ENCODE peak calls at places on chromosomes 13 and 19, in eight cellular contexts. U is IMR-90, P is HepG2, G is body of pancreas, I is uterus, D is A549, V is suprapubic skin, Q is spleen. L is an unnamed sample.

GRCh38 chr13:85194482-85194881 is 604.7 kb downstream of the SLITRK6 start:
- DNase-seq in U (no peak), P (no peak), G (no peak), I (no peak), D (no peak), V (no peak), Q (no peak), L (no peak)

GRCh38 chr19:1068111-1069001 is 1.4 kb downstream of the ARHGAP45 start:
- DNase-seq in U (no peak), P (no peak), G (peak; percentile 53), I (no peak), D (no peak), V (no peak), Q (peak; percentile 97), L (no peak)

GRCh38 chr13:113859311-113860050 is 4.4 kb downstream of the GAS6 start:
- DNase-seq in U (no peak), P (no peak), G (peak; percentile 0), I (peak; percentile 14), D (no peak), V (no peak), Q (no peak), L (no peak)

GRCh38 chr13:50914301-50914700 is 4.7 kb downstream of the RNASEH2B start:
- DNase-seq in U (no peak), P (no peak), G (no peak), I (no peak), D (no peak), V (no peak), Q (no peak), L (no peak)

GRCh38 chr19:3357731-3358391 is 8.5 kb upstream of the NFIC start:
- DNase-seq in U (no peak), P (no peak), G (no peak), I (no peak), D (no peak), V (no peak), Q (peak; percentile 70), L (no peak)

GRCh38 chr13:30159446-30159839 is 147.9 kb downstream of the KATNAL1 start:
- DNase-seq in U (peak; percentile 94), P (no peak), G (no peak), I (no peak), D (no peak), V (no peak), Q (no peak), L (no peak)

GRCh38 chr13:103539265-103539664 is 473.0 kb upstream of the SLC10A2 start:
- DNase-seq in U (no peak), P (no peak), G (no peak), I (no peak), D (no peak), V (no peak), Q (no peak), L (no peak)

GRCh38 chr13:30125422-30126073 is 181.8 kb downstream of the KATNAL1 start:
- DNase-seq in U (peak; percentile 94), P (peak; percentile 43), G (peak; percentile 51), I (peak; percentile 74), D (peak; percentile 31), V (no peak), Q (no peak), L (no peak)

GRCh38 chr13:26921918-26922317 is 161.3 kb upstream of the GPR12 start:
- DNase-seq in U (no peak), P (no peak), G (no peak), I (no peak), D (no peak), V (no peak), Q (no peak), L (no peak)

GRCh38 chr13:97273341-97273831 is 51.3 kb downstream of the MBNL2 start:
- DNase-seq in U (no peak), P (no peak), G (no peak), I (no peak), D (no peak), V (no peak), Q (no peak), L (no peak)

GRCh38 chr13:73849292-73849691 is 284.9 kb downstream of the KLF12 start:
- DNase-seq in U (peak; percentile 52), P (peak; percentile 17), G (peak; percentile 6), I (no peak), D (peak; percentile 1), V (no peak), Q (no peak), L (no peak)

GRCh38 chr19:38869160-38869835 is 8.8 kb downstream of the RINL start:
- DNase-seq in U (no peak), P (no peak), G (peak; percentile 49), I (no peak), D (no peak), V (no peak), Q (peak; percentile 92), L (no peak)

GRCh38 chr13:33026489-33027152 is 10.4 kb downstream of the KL start:
- DNase-seq in U (no peak), P (no peak), G (no peak), I (no peak), D (no peak), V (no peak), Q (no peak), L (no peak)

DNA sequence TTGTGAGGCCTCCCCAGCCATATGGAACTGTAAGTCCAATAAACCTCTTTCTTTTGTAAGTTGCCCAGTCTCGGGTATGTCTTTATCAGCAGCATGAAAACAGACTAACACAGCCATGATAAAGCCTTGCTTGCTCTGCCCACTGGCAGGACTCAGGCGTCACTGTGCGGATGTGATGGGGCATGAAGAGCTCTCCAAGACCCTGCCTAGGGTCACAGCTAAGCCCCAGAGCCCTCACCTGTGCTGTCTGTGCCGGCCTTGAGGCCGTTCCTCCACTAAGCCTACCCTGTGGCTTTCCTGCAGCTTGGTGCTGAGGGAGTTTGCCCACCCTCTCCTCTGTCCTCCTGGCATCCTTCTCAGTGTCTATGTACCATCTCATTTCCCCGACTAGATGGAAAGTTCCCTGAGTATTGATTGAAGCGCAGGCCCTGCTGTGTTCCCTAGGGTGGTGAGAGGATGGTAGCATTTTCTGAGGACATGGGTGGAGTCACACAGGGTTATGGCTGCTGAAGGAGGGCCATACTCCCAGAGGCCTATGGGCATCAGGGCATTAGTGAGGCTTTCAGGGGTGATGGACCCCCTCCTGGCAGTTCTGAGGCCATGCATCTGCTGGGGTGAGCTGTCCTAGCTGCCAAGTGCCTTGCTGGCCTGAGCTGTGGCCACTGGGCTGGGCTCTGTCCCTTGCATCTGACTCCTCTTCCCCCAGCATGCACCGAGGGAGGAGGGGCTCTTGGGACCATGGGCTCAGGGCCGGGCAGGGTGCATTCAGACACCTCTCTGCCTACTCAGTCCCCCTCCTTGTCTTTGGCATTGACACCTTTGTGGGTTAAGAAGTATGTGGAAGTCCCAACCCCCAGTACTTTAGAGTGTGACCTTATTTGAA is 75.3 kb downstream of the TEX29 start:
- DNase-seq in U (no peak), P (no peak), G (no peak), I (no peak), D (no peak), V (peak; percentile 40), Q (peak; percentile 43), L (no peak)
- H3K4me3 ChIP-seq in U (no peak overlapping the region), P (no peak overlapping the region), G (no peak overlapping the region), I (no peak overlapping the region), D (no peak overlapping the region), V (no peak overlapping the region), Q (no peak overlapping the region), L (no peak overlapping the region)

GRCh38 chr19:5949792-5950305 is 28.1 kb downstream of the RANBP3 start:
- DNase-seq in U (no peak), P (no peak), G (no peak), I (no peak), D (no peak), V (no peak), Q (no peak), L (no peak)
- H3K4me1 ChIP-seq in U (peaks cover 52% of the 10 kb centered on the region), P (peaks cover 36% of the 10 kb centered on the region), G (peaks cover 42% of the 10 kb centered on the region), I (peaks cover 10% of the 10 kb centered on the region), D (peaks cover 18% of the 10 kb centered on the region), V (peaks cover 63% of the 10 kb centered on the region), Q (peaks cover 60% of the 10 kb centered on the region), L (no peaks in the 10 kb centered on the region)

GRCh38 chr19:35740108-35740422 is 2.2 kb downstream of the IGFLR1 start:
- DNase-seq in U (no peak), P (no peak), G (no peak), I (no peak), D (no peak), V (no peak), Q (no peak), L (no peak)

GRCh38 chr19:35742121-35742724 is at the start of gene IGFLR1:
- DNase-seq in U (no peak), P (no peak), G (peak; percentile 62), I (no peak), D (no peak), V (no peak), Q (peak; percentile 91), L (no peak)

GRCh38 chr19:35739275-35740107 is 2.8 kb downstream of the IGFLR1 start:
- DNase-seq in U (no peak), P (no peak), G (no peak), I (no peak), D (no peak), V (no peak), Q (peak; percentile 86), L (no peak)

GRCh38 chr19:35741216-35741541 is 1.1 kb downstream of the IGFLR1 start:
- DNase-seq in U (no peak), P (no peak), G (no peak), I (no peak), D (no peak), V (no peak), Q (no peak), L (no peak)

GRCh38 chr19:35740423-35741215 is 1.6 kb downstream of the IGFLR1 start:
- DNase-seq in U (peak; percentile 93), P (peak; percentile 96), G (peak; percentile 99), I (peak; percentile 98), D (peak; percentile 100), V (peak; percentile 99), Q (peak; percentile 99), L (peak; percentile 97)
- TF ChIP-seq POLR2A in U (no peak), P (peak; percentile 90), G (peak; percentile 21), I (peak; percentile 22), D (peak; percentile 78), V (peak; percentile 41), Q (no peak), L (peak; percentile 43)

GRCh38 chr13:99894105-99894504 is 77.5 kb downstream of the ZIC5 start:
- DNase-seq in U (no peak), P (no peak), G (no peak), I (no peak), D (no peak), V (no peak), Q (no peak), L (no peak)

GRCh38 chr13:99893567-99893966 is 78.0 kb downstream of the ZIC5 start:
- DNase-seq in U (no peak), P (no peak), G (no peak), I (no peak), D (no peak), V (no peak), Q (no peak), L (no peak)

GRCh38 chr13:99892866-99893504 is 78.6 kb downstream of the ZIC5 start:
- DNase-seq in U (no peak), P (no peak), G (no peak), I (no peak), D (no peak), V (no peak), Q (no peak), L (no peak)

GRCh38 chr13:99894835-99895427 is 76.6 kb downstream of the ZIC5 start:
- DNase-seq in U (no peak), P (no peak), G (no peak), I (no peak), D (no peak), V (no peak), Q (no peak), L (no peak)

DNA sequence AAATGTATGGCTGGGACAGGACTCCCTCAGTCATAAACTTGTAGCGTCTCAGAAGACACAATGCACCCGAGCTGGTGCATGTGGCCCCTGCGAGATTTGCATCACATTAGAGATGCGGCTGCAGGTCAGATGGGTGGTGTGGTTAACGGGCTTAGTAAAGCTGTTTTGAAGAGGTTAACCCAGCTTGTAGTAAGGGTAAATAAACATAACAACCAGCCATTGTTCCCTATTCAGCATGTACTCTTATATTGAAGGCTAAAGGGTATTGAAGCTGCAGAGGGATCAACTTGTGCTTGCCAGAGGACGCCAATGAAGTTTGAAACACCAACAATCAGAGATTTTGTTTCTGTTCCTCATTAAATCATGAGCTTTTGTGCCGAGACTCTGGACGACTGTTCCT is 79.4 kb downstream of the ZIC5 start:
- DNase-seq in U (no peak), P (no peak), G (no peak), I (no peak), D (no peak), V (no peak), Q (no peak), L (no peak)
- H3K4me3 ChIP-seq in U (no peak overlapping the region), P (no peak overlapping the region), G (no peak overlapping the region), I (no peak overlapping the region), D (no peak overlapping the region), V (no peak overlapping the region), Q (no peak overlapping the region), L (no peak overlapping the region)